ENCODE peak calls at places on chromosomes 6 and 20, in five cellular contexts. V is GM13977, L is fibroblast of the aortic adventitia, B is left ventricle myocardium inferior, K is neural crest cell. W is an unnamed sample.

GRCh38 chr6:150299873-150300485 is 68.8 kb upstream of the IYD start:
- DNase-seq in K (no peak), B (peak), L (no peak), V (no peak), W (no peak)

GRCh38 chr6:13013681-13014550 is 297.3 kb downstream of the PHACTR1 start:
- DNase-seq in L (peak), V (peak), K (peak), B (peak), W (no peak)

GRCh38 chr6:46490425-46491200 is 636 bp downstream of the RCAN2 start:
- DNase-seq in K (peak), L (no peak), B (peak), V (peak), W (no peak)

GRCh38 chr6:4242593-4242992 is 107.2 kb upstream of the ECI2 start:
- DNase-seq in V (no peak), L (no peak), B (no peak), K (no peak), W (no peak)

GRCh38 chr6:158630944-158631616 is 13.5 kb downstream of the DYNLT1 start:
- DNase-seq in L (peak), B (peak), V (no peak), K (no peak), W (no peak)

GRCh38 chr6:159844737-159845645 is 44.9 kb downstream of the PNLDC1 start:
- DNase-seq in V (no peak), K (no peak), B (no peak), L (no peak), W (no peak)

GRCh38 chr6:160035241-160035640 is 66.4 kb downstream of the IGF2R start:
- DNase-seq in V (no peak), L (no peak), B (no peak), K (no peak), W (no peak)

GRCh38 chr20:50220093-50220893 is 29.7 kb downstream of the CEBPB start:
- DNase-seq in V (no peak), L (no peak), K (no peak), B (no peak), W (no peak)

GRCh38 chr20:63498950-63499332 is at the start of gene EEF1A2:
- DNase-seq in B (peak), L (no peak), K (no peak), V (peak), W (no peak)

GRCh38 chr6:69279805-69280204 is 517.0 kb downstream of the LMBRD1 start:
- DNase-seq in V (no peak), K (no peak), B (peak), L (no peak), W (no peak)

GRCh38 chr6:136317023-136317649 is 27.5 kb upstream of the BCLAF1 start:
- DNase-seq in L (peak), K (peak), V (peak), B (no peak), W (peak)

GRCh38 chr6:80464901-80465300 is 358.4 kb downstream of the BCKDHB start:
- DNase-seq in L (no peak), K (no peak), V (no peak), B (no peak), W (no peak)

GRCh38 chr6:166989427-166990034 is 9.7 kb upstream of the CEP43 start:
- DNase-seq in V (peak), K (no peak), L (peak), B (no peak), W (no peak)
- TF ChIP-seq CTCF in V (peak), K (peak), L (peak), B (peak), W (peak)

GRCh38 chr6:155341130-155341828 is 27.0 kb upstream of the TFB1M start:
- DNase-seq in B (no peak), K (no peak), L (peak), V (no peak), W (peak)

GRCh38 chr6:155344341-155345006 is 30.2 kb upstream of the TFB1M start:
- DNase-seq in K (no peak), B (no peak), L (no peak), V (no peak), W (no peak)

GRCh38 chr6:155335265-155335664 is 21.0 kb upstream of the TFB1M start:
- DNase-seq in L (no peak), K (no peak), V (no peak), B (no peak), W (no peak)

DNA sequence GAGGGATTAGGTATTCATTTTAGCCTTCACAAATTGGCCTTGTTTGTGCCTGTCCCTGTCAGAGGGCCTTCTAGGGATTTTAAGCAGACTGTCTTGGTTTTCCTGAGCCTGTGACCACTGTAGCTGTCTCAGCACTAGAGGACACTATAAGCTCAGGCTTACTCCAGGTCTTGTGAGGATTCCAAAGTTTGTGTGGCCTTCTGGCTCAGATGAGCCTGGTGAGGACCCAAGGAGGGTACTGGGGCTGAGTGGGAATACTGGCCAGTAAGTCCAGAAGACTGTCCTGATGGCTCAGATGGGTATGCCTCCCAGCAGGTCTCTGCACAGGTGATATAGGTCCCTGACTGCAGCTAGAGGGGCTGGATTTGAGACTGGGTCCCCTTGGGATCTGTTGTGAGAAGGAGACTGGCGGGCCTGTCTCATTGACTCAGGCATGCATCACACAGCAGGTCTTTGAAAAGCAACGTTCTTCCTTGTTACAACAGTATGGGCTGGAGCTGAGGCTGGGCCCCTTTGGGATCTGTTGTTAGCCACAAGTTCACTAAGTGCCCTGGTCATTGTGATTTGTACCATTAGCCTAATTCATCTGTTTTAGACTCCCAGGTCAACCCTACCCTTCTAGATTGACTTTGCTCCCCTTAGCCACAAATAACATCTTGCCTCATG is 26.3 kb upstream of the TFB1M start:
- DNase-seq in K (no peak), B (no peak), V (no peak), L (peak), W (no peak)
- TF ChIP-seq CTCF in K (no peak), B (no peak), V (peak), L (peak), W (peak)

GRCh38 chr20:53161073-53161472 is 188.9 kb downstream of the TSHZ2 start:
- DNase-seq in L (no peak), V (no peak), K (no peak), B (no peak), W (no peak)

GRCh38 chr20:53164072-53164471 is 191.9 kb downstream of the TSHZ2 start:
- DNase-seq in B (no peak), K (no peak), L (no peak), V (no peak), W (no peak)

GRCh38 chr20:53161473-53161872 is 189.3 kb downstream of the TSHZ2 start:
- DNase-seq in K (no peak), L (no peak), V (no peak), B (no peak), W (no peak)

GRCh38 chr20:53163486-53163885 is 191.3 kb downstream of the TSHZ2 start:
- DNase-seq in K (no peak), L (peak), B (no peak), V (no peak), W (no peak)

GRCh38 chr20:53162251-53162835 is 190.2 kb downstream of the TSHZ2 start:
- DNase-seq in L (peak), V (no peak), B (peak), K (peak), W (peak)
- TF ChIP-seq CTCF in L (peak), V (no peak), B (peak), K (peak), W (peak)

GRCh38 chr20:41340327-41341055 is at the start of gene LPIN3:
- DNase-seq in K (peak), V (peak), B (peak), L (peak), W (no peak)
- TF ChIP-seq CTCF in K (no peak), V (peak), B (no peak), L (peak), W (no peak)